ENCODE peak calls at places on chromosomes 16 and 17, in six cellular contexts. N is naive B cell, J is EL, O is fibroblast of gingiva, H is omental fat pad, T is COR-L47. Y is an unnamed sample.
A peak's percentile ranks its signal among the peaks of the same experiment; 100 is the strongest.

GRCh38 chr17:7394452-7395191 is at the start of gene PLSCR3:
- DNase-seq in N (peak; percentile 84), J (peak; percentile 90), O (peak; percentile 83), H (no peak), T (peak; percentile 42), Y (peak; percentile 94)

GRCh38 chr17:18107061-18107460 is 1.5 kb upstream of the MYO15A start:
- DNase-seq in N (no peak), J (no peak), O (no peak), H (no peak), T (no peak), Y (no peak)

GRCh38 chr16:24773771-24774427 is 44.4 kb downstream of the TNRC6A start:
- DNase-seq in N (no peak), J (no peak), O (no peak), H (no peak), T (no peak), Y (peak; percentile 38)

GRCh38 chr16:48542020-48542473 is 67.9 kb downstream of the N4BP1 start:
- DNase-seq in N (peak; percentile 38), J (peak; percentile 42), O (peak; percentile 69), H (no peak), T (peak; percentile 19), Y (peak; percentile 82)

GRCh38 chr17:28227278-28228108 is 91.5 kb upstream of the TMEM97 start:
- DNase-seq in N (no peak), J (peak; percentile 60), O (no peak), H (no peak), T (peak; percentile 84), Y (peak; percentile 68)

GRCh38 chr16:66918803-66919568 is at the start of gene CDH16:
- DNase-seq in N (no peak), J (no peak), O (no peak), H (no peak), T (no peak), Y (no peak)

GRCh38 chr17:63841350-63842172 is 924 bp downstream of the SMARCD2 start:
- DNase-seq in N (no peak), J (peak; percentile 50), O (peak; percentile 68), H (peak; percentile 31), T (peak; percentile 13), Y (peak; percentile 72)

GRCh38 chr16:79361132-79361751 is 239.3 kb downstream of the MAF start:
- DNase-seq in N (no peak), J (no peak), O (no peak), H (no peak), T (no peak), Y (no peak)

GRCh38 chr16:3235856-3236669 is 1.1 kb upstream of the ZNF200 start:
- DNase-seq in N (no peak), J (no peak), O (no peak), H (no peak), T (no peak), Y (peak; percentile 49)

GRCh38 chr16:57966133-57966805 is 4.7 kb downstream of the CNGB1 start:
- DNase-seq in N (no peak), J (no peak), O (peak; percentile 7), H (no peak), T (no peak), Y (peak; percentile 36)

GRCh38 chr17:740240-741055 is 8.1 kb downstream of the TLCD3A start:
- DNase-seq in N (peak; percentile 84), J (no peak), O (no peak), H (no peak), T (no peak), Y (no peak)

GRCh38 chr17:1413281-1413791 is 13.3 kb upstream of the YWHAE start:
- DNase-seq in N (no peak), J (peak; percentile 87), O (peak; percentile 91), H (no peak), T (peak; percentile 71), Y (peak; percentile 73)

GRCh38 chr16:35298460-35299243 is 1839.2 kb downstream of the TP53TG3F start:
- DNase-seq in N (no peak), J (no peak), O (no peak), H (no peak), T (no peak), Y (no peak)

GRCh38 chr16:52193441-52193840 is 353.5 kb downstream of the TOX3 start:
- DNase-seq in N (no peak), J (no peak), O (no peak), H (no peak), T (no peak), Y (no peak)

GRCh38 chr17:34171245-34171818 is 83.8 kb upstream of the CCL2 start:
- DNase-seq in N (peak; percentile 28), J (peak; percentile 68), O (peak; percentile 25), H (peak; percentile 38), T (peak; percentile 9), Y (peak; percentile 65)

GRCh38 chr16:23996258-23996955 is 160.6 kb downstream of the PRKCB start:
- DNase-seq in N (no peak), J (no peak), O (no peak), H (no peak), T (no peak), Y (no peak)

GRCh38 chr17:9644910-9645751 is at the start of gene USP43:
- DNase-seq in N (peak; percentile 8), J (peak; percentile 45), O (no peak), H (no peak), T (no peak), Y (peak; percentile 31)

GRCh38 chr17:2405247-2405926 is 4.5 kb upstream of the MNT start:
- DNase-seq in N (no peak), J (peak; percentile 91), O (peak; percentile 96), H (no peak), T (no peak), Y (peak; percentile 97)

GRCh38 chr17:10126554-10127493 is 71.6 kb downstream of the GAS7 start:
- DNase-seq in N (no peak), J (peak; percentile 39), O (peak; percentile 41), H (no peak), T (no peak), Y (peak; percentile 76)

GRCh38 chr17:40287494-40288369 is at the start of gene CDC6:
- DNase-seq in N (peak; percentile 98), J (peak; percentile 100), O (peak; percentile 99), H (peak; percentile 94), T (peak; percentile 99), Y (peak; percentile 99)

GRCh38 chr16:46812781-46813555 is 18.0 kb downstream of the C16orf87 start:
- DNase-seq in N (no peak), J (no peak), O (no peak), H (no peak), T (no peak), Y (no peak)

GRCh38 chr16:86919531-86920305 is 341.4 kb downstream of the FOXL1 start:
- DNase-seq in N (no peak), J (no peak), O (no peak), H (no peak), T (no peak), Y (no peak)

GRCh38 chr17:71921726-71922320 is 199.0 kb upstream of the SOX9 start:
- DNase-seq in N (no peak), J (peak; percentile 34), O (no peak), H (no peak), T (no peak), Y (peak; percentile 16)

GRCh38 chr17:13638855-13639458 is 37.2 kb upstream of the HS3ST3A1 start:
- DNase-seq in N (no peak), J (peak; percentile 50), O (peak; percentile 22), H (no peak), T (no peak), Y (peak; percentile 23)

Y was measured in GM23248.